ENCODE peak calls at places on chromosomes 7 and 10, in four cellular contexts. F is heart left ventricle, T is aorta, E is GM23338. P is an unnamed sample.

GRCh38 chr7:103888603-103889153 is 100.8 kb downstream of the RELN start:
- DNase-seq in F (no peak), T (no peak), E (no peak), P (no peak)

GRCh38 chr10:9305018-9305655 is 1250.6 kb downstream of the GATA3 start:
- DNase-seq in F (no peak), T (no peak), E (peak), P (no peak)

GRCh38 chr7:99626661-99627060 is 9.9 kb downstream of the ZSCAN25 start:
- DNase-seq in F (no peak), T (no peak), E (no peak), P (no peak)

GRCh38 chr7:135467207-135467711 is 42.6 kb downstream of the CNOT4 start:
- DNase-seq in F (no peak), T (no peak), E (no peak), P (no peak)

GRCh38 chr7:1663857-1664651 is 6.0 kb upstream of the ELFN1 start:
- DNase-seq in F (peak), T (peak), E (peak), P (no peak)

GRCh38 chr7:112422842-112423496 is 27.3 kb upstream of the IFRD1 start:
- DNase-seq in F (peak), T (peak), E (peak), P (no peak)

GRCh38 chr7:83849135-83849534 is 200.2 kb upstream of the SEMA3E start:
- DNase-seq in F (no peak), T (no peak), E (no peak), P (no peak)

GRCh38 chr7:129376778-129377700 is 57.2 kb upstream of the STRIP2 start:
- DNase-seq in F (no peak), T (no peak), E (no peak), P (no peak)

GRCh38 chr7:129006636-129007414 is 48.1 kb downstream of the TNPO3 start:
- DNase-seq in F (no peak), T (no peak), E (no peak), P (no peak)

GRCh38 chr7:30694774-30695721 is 12.8 kb upstream of the CRHR2 start:
- DNase-seq in F (no peak), T (peak), E (no peak), P (no peak)

GRCh38 chr7:34823650-34824258 is 165.7 kb downstream of the NPSR1 start:
- DNase-seq in F (peak), T (no peak), E (peak), P (no peak)

GRCh38 chr10:118763202-118763988 is 8.6 kb upstream of the CACUL1 start:
- DNase-seq in F (no peak), T (no peak), E (no peak), P (no peak)

GRCh38 chr7:51268859-51269258 is 47.8 kb downstream of the COBL start:
- DNase-seq in F (no peak), T (no peak), E (no peak), P (no peak)

GRCh38 chr7:35430547-35431153 is 176.8 kb upstream of the TBX20 start:
- DNase-seq in F (no peak), T (no peak), E (peak), P (no peak)

GRCh38 chr7:85287126-85287825 is 100.4 kb upstream of the SEMA3D start:
- DNase-seq in F (no peak), T (no peak), E (no peak), P (no peak)

GRCh38 chr10:71683301-71683700 is 36.3 kb downstream of the C10orf105 start:
- DNase-seq in F (no peak), T (no peak), E (no peak), P (no peak)

GRCh38 chr7:155003215-155003999 is 483 bp upstream of the PAXIP1 start:
- DNase-seq in F (peak), T (peak), E (peak), P (no peak)

GRCh38 chr7:139661875-139662274 is 115.9 kb downstream of the HIPK2 start:
- DNase-seq in F (no peak), T (no peak), E (no peak), P (no peak)

GRCh38 chr7:98399462-98399861 is 1.4 kb downstream of the BAIAP2L1 start:
- DNase-seq in F (no peak), T (no peak), E (no peak), P (no peak)

GRCh38 chr7:158161194-158161593 is 426.4 kb downstream of the PTPRN2 start:
- DNase-seq in F (no peak), T (no peak), E (no peak), P (no peak)

GRCh38 chr7:98162758-98163157 is 48.5 kb upstream of the BHLHA15 start:
- DNase-seq in F (no peak), T (no peak), E (no peak), P (peak)

GRCh38 chr10:25017661-25018060 is 1.2 kb downstream of the THNSL1 start:
- DNase-seq in F (no peak), T (no peak), E (no peak), P (no peak)

GRCh38 chr10:121302541-121303180 is 295.6 kb downstream of the FGFR2 start:
- DNase-seq in F (no peak), T (no peak), E (no peak), P (no peak)
- H3K27ac ChIP-seq in F (no peak), T (no peak), E (no peak), P (no peak)

GRCh38 chr10:101224910-101225823 is 4.1 kb downstream of the LBX1 start:
- DNase-seq in F (no peak), T (no peak), E (peak), P (no peak)

GRCh38 chr10:101226888-101227736 is 2.2 kb downstream of the LBX1 start:
- DNase-seq in F (no peak), T (peak), E (peak), P (no peak)

GRCh38 chr10:101227765-101228681 is 1.2 kb downstream of the LBX1 start:
- DNase-seq in F (no peak), T (no peak), E (peak), P (no peak)

GRCh38 chr10:101225846-101226361 is 3.4 kb downstream of the LBX1 start:
- DNase-seq in F (no peak), T (no peak), E (peak), P (no peak)

DNA sequence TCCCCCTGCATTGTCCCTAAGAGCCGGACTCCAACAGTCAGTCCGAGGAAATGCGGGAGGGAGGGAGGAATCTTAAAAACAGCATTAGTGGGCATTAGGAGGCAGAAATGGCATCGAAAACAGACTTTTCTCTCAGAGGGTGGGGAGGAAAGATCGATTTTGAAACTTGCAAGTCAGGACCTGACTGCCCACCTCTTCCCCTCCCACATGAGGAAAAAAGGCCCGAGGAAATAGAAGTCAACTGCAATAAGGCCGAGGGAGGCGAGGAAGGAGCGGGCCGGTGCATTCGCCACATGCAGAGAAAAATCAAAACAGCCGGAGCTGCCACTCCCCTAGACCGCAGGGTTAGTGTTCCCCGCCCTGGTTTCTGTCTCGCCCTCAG is 2.8 kb downstream of the LBX1 start:
- DNase-seq in F (no peak), T (peak), E (peak), P (no peak)
- H3K4me3 ChIP-seq in F (peak), T (no peak), E (no peak), P (no peak)

GRCh38 chr10:6194291-6194690 is 8.4 kb upstream of the PFKFB3 start:
- DNase-seq in F (no peak), T (no peak), E (no peak), P (no peak)
- H3K27ac ChIP-seq in F (no peak), T (no peak), E (no peak), P (no peak)

DNA sequence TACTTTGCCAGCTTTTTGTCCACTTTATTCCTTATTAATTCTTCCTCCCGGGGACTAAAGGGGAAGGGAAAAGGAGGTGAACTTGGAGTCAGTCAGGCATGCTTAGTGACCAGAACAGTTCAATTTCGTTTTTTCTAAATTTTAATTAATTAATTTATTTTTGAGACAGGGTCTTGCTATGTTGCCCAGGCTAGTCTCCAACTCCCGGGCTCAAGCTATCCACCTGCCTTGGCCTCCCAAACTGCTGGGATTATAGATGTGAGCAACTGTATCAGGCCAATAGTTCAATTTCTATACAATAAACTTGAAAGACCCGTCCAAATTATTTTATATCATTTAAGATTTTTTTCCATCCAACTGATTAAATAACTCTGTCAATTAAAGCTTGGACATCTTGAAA is 1.3 kb upstream of the SLF2 start:
- DNase-seq in F (no peak), T (no peak), E (no peak), P (no peak)
- H3K4me3 ChIP-seq in F (no peak), T (no peak), E (peak), P (no peak)

GRCh38 chr10:77081411-77082010 is 556.1 kb downstream of the KCNMA1 start:
- DNase-seq in F (no peak), T (no peak), E (peak), P (no peak)
- H3K27ac ChIP-seq in F (no peak), T (no peak), E (no peak), P (no peak)

P was measured in GM12878.